ENCODE peak calls at places on chromosomes 6 and 20, in ten cellular contexts. One of them, this sample, is unnamed.

GRCh38 chr6:125749864-125750691 is 646 bp downstream of the HEY2 start:
- DNase-seq in astrocyte: no peak
- DNase-seq in GM23338: peak
- DNase-seq in GM06990: no peak
- DNase-seq in gastrocnemius medialis: no peak
- DNase-seq in bronchial epithelial cell: no peak
- DNase-seq in colonic mucosa: peak
- DNase-seq in SK-N-SH: no peak
- DNase-seq in hepatocyte: no peak
- DNase-seq in cardiac muscle cell: no peak
- DNase-seq in this sample: no peak

GRCh38 chr6:113560908-113561307 is 296.2 kb upstream of the MARCKS start:
- DNase-seq in SK-N-SH: no peak
- DNase-seq in hepatocyte: no peak
- DNase-seq in astrocyte: peak
- DNase-seq in gastrocnemius medialis: no peak
- DNase-seq in bronchial epithelial cell: peak
- DNase-seq in cardiac muscle cell: peak
- DNase-seq in colonic mucosa: no peak
- DNase-seq in GM23338: no peak
- DNase-seq in GM06990: no peak
- DNase-seq in this sample: no peak

GRCh38 chr6:84103029-84103428 is 69.5 kb downstream of the MRAP2 start:
- DNase-seq in gastrocnemius medialis: no peak
- DNase-seq in bronchial epithelial cell: no peak
- DNase-seq in colonic mucosa: no peak
- DNase-seq in cardiac muscle cell: peak
- DNase-seq in GM23338: no peak
- DNase-seq in hepatocyte: no peak
- DNase-seq in GM06990: no peak
- DNase-seq in SK-N-SH: peak
- DNase-seq in astrocyte: peak
- DNase-seq in this sample: no peak

GRCh38 chr6:157268835-157269234 is 54.5 kb downstream of the TMEM242 start:
- DNase-seq in SK-N-SH: no peak
- DNase-seq in GM23338: no peak
- DNase-seq in cardiac muscle cell: no peak
- DNase-seq in colonic mucosa: no peak
- DNase-seq in hepatocyte: no peak
- DNase-seq in gastrocnemius medialis: no peak
- DNase-seq in astrocyte: no peak
- DNase-seq in GM06990: no peak
- DNase-seq in bronchial epithelial cell: no peak
- DNase-seq in this sample: no peak

GRCh38 chr20:39822667-39823066 is 860.5 kb downstream of the DHX35 start:
- DNase-seq in bronchial epithelial cell: peak
- DNase-seq in gastrocnemius medialis: no peak
- DNase-seq in hepatocyte: no peak
- DNase-seq in GM23338: no peak
- DNase-seq in GM06990: no peak
- DNase-seq in colonic mucosa: no peak
- DNase-seq in cardiac muscle cell: peak
- DNase-seq in SK-N-SH: no peak
- DNase-seq in astrocyte: peak
- DNase-seq in this sample: no peak

GRCh38 chr20:33443512-33444239 is at the start of gene SNTA1:
- DNase-seq in GM06990: peak
- DNase-seq in GM23338: peak
- DNase-seq in cardiac muscle cell: peak
- DNase-seq in gastrocnemius medialis: peak
- DNase-seq in colonic mucosa: peak
- DNase-seq in astrocyte: peak
- DNase-seq in bronchial epithelial cell: peak
- DNase-seq in SK-N-SH: peak
- DNase-seq in hepatocyte: peak
- DNase-seq in this sample: no peak

GRCh38 chr6:41638002-41638800 is at the start of gene MDFI:
- DNase-seq in GM06990: no peak
- DNase-seq in hepatocyte: peak
- DNase-seq in cardiac muscle cell: peak
- DNase-seq in SK-N-SH: peak
- DNase-seq in bronchial epithelial cell: no peak
- DNase-seq in GM23338: peak
- DNase-seq in gastrocnemius medialis: no peak
- DNase-seq in colonic mucosa: no peak
- DNase-seq in astrocyte: no peak
- DNase-seq in this sample: no peak

GRCh38 chr6:156865019-156865629 is 87.9 kb downstream of the ARID1B start:
- DNase-seq in GM06990: no peak
- DNase-seq in astrocyte: no peak
- DNase-seq in GM23338: no peak
- DNase-seq in cardiac muscle cell: peak
- DNase-seq in gastrocnemius medialis: no peak
- DNase-seq in bronchial epithelial cell: no peak
- DNase-seq in hepatocyte: no peak
- DNase-seq in colonic mucosa: no peak
- DNase-seq in SK-N-SH: no peak
- DNase-seq in this sample: no peak

GRCh38 chr20:26134606-26135005 is 438.0 kb upstream of the ZNF337 start:
- DNase-seq in gastrocnemius medialis: no peak
- DNase-seq in bronchial epithelial cell: no peak
- DNase-seq in GM23338: no peak
- DNase-seq in GM06990: no peak
- DNase-seq in cardiac muscle cell: no peak
- DNase-seq in SK-N-SH: no peak
- DNase-seq in colonic mucosa: no peak
- DNase-seq in hepatocyte: no peak
- DNase-seq in astrocyte: no peak
- DNase-seq in this sample: no peak

GRCh38 chr6:10993896-10994295 is 50.2 kb downstream of the ELOVL2 start:
- DNase-seq in hepatocyte: no peak
- DNase-seq in gastrocnemius medialis: no peak
- DNase-seq in astrocyte: no peak
- DNase-seq in GM06990: no peak
- DNase-seq in GM23338: no peak
- DNase-seq in bronchial epithelial cell: no peak
- DNase-seq in colonic mucosa: no peak
- DNase-seq in cardiac muscle cell: no peak
- DNase-seq in SK-N-SH: no peak
- DNase-seq in this sample: no peak

GRCh38 chr20:59954718-59955117 is 3.5 kb upstream of the CDH26 start:
- DNase-seq in astrocyte: no peak
- DNase-seq in bronchial epithelial cell: no peak
- DNase-seq in cardiac muscle cell: no peak
- DNase-seq in colonic mucosa: no peak
- DNase-seq in GM23338: no peak
- DNase-seq in hepatocyte: no peak
- DNase-seq in GM06990: no peak
- DNase-seq in gastrocnemius medialis: no peak
- DNase-seq in SK-N-SH: no peak
- DNase-seq in this sample: no peak

GRCh38 chr6:44561062-44561591 is 173.6 kb downstream of the CDC5L start:
- DNase-seq in bronchial epithelial cell: no peak
- DNase-seq in GM06990: no peak
- DNase-seq in SK-N-SH: peak
- DNase-seq in cardiac muscle cell: no peak
- DNase-seq in colonic mucosa: no peak
- DNase-seq in GM23338: peak
- DNase-seq in hepatocyte: no peak
- DNase-seq in astrocyte: no peak
- DNase-seq in gastrocnemius medialis: no peak
- DNase-seq in this sample: no peak

GRCh38 chr20:40743172-40743775 is 54.2 kb upstream of the MAFB start:
- DNase-seq in GM06990: no peak
- DNase-seq in hepatocyte: no peak
- DNase-seq in SK-N-SH: no peak
- DNase-seq in colonic mucosa: no peak
- DNase-seq in astrocyte: no peak
- DNase-seq in bronchial epithelial cell: no peak
- DNase-seq in gastrocnemius medialis: no peak
- DNase-seq in cardiac muscle cell: no peak
- DNase-seq in GM23338: no peak
- DNase-seq in this sample: no peak

GRCh38 chr6:13395272-13396237 is 67.2 kb upstream of the TBC1D7 start:
- DNase-seq in SK-N-SH: peak
- DNase-seq in GM06990: no peak
- DNase-seq in colonic mucosa: peak
- DNase-seq in gastrocnemius medialis: no peak
- DNase-seq in GM23338: no peak
- DNase-seq in hepatocyte: peak
- DNase-seq in bronchial epithelial cell: peak
- DNase-seq in cardiac muscle cell: peak
- DNase-seq in astrocyte: peak
- DNase-seq in this sample: no peak

GRCh38 chr20:41475507-41475906 is 108.9 kb upstream of the EMILIN3 start:
- DNase-seq in cardiac muscle cell: peak
- DNase-seq in gastrocnemius medialis: no peak
- DNase-seq in GM23338: no peak
- DNase-seq in hepatocyte: no peak
- DNase-seq in GM06990: no peak
- DNase-seq in astrocyte: peak
- DNase-seq in colonic mucosa: no peak
- DNase-seq in SK-N-SH: no peak
- DNase-seq in bronchial epithelial cell: no peak
- DNase-seq in this sample: no peak

DNA sequence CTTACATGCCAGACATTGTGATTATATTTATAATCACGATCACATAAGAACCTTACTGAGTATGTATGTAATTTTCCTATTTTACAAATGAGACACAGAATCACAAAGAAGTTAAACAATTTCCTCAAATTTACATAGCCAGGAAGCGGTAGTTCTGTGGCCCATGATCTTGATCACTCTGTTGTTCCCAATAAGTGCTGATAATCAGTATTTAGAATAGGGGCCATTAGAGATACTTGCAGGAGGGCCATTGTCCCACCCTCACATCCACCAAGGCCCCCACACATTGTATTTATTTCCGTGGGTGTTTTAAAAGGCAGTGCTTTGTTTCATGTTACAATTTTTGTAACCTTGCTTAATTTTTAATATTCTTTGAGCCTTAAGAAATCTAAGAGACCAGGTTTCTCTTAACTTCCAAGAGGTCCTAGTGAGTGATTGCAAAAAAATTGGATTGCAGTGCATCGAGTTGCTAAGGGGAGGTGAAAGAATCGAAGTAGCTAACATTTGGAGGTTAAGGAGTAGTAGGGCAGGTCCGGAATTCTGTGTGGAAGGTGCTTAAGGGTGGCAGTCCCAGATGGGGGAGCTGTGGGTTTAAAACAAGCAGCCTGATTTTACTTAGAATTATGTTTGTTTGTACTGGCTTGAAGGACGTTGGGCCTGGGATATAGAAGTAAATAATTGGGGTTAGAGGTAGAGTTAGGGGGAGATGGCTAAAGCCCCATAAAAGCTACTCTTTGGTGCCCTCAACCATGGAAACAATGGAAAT is 339.4 kb downstream of the CDKAL1 start:
- DNase-seq in gastrocnemius medialis: no peak
- DNase-seq in GM23338: peak
- DNase-seq in hepatocyte: no peak
- DNase-seq in colonic mucosa: no peak
- DNase-seq in cardiac muscle cell: peak
- DNase-seq in GM06990: no peak
- DNase-seq in bronchial epithelial cell: no peak
- DNase-seq in astrocyte: no peak
- DNase-seq in SK-N-SH: no peak
- DNase-seq in this sample: no peak
- TF ChIP-seq CTCF in gastrocnemius medialis: no peak
- TF ChIP-seq CTCF in GM23338: peak
- TF ChIP-seq CTCF in hepatocyte: peak
- TF ChIP-seq CTCF in colonic mucosa: no peak
- TF ChIP-seq CTCF in cardiac muscle cell: peak
- TF ChIP-seq CTCF in GM06990: no peak
- TF ChIP-seq CTCF in bronchial epithelial cell: peak
- TF ChIP-seq CTCF in astrocyte: no peak
- TF ChIP-seq CTCF in SK-N-SH: peak
- TF ChIP-seq CTCF in this sample: peak

GRCh38 chr6:149230729-149231434 is 86.6 kb upstream of the TAB2 start:
- DNase-seq in cardiac muscle cell: no peak
- DNase-seq in colonic mucosa: no peak
- DNase-seq in GM06990: no peak
- DNase-seq in gastrocnemius medialis: no peak
- DNase-seq in SK-N-SH: no peak
- DNase-seq in GM23338: no peak
- DNase-seq in hepatocyte: no peak
- DNase-seq in bronchial epithelial cell: no peak
- DNase-seq in astrocyte: no peak
- DNase-seq in this sample: no peak
- H3K4me3 ChIP-seq in cardiac muscle cell: no peak
- H3K4me3 ChIP-seq in colonic mucosa: no peak
- H3K4me3 ChIP-seq in GM06990: no peak
- H3K4me3 ChIP-seq in gastrocnemius medialis: no peak
- H3K4me3 ChIP-seq in SK-N-SH: no peak
- H3K4me3 ChIP-seq in GM23338: no peak
- H3K4me3 ChIP-seq in hepatocyte: no peak
- H3K4me3 ChIP-seq in bronchial epithelial cell: no peak
- H3K4me3 ChIP-seq in astrocyte: no peak
- H3K4me3 ChIP-seq in this sample: no peak

GRCh38 chr6:76351275-76351674 is 278.8 kb upstream of the IMPG1 start:
- DNase-seq in GM23338: peak
- DNase-seq in gastrocnemius medialis: no peak
- DNase-seq in bronchial epithelial cell: peak
- DNase-seq in cardiac muscle cell: peak
- DNase-seq in hepatocyte: peak
- DNase-seq in colonic mucosa: no peak
- DNase-seq in SK-N-SH: no peak
- DNase-seq in astrocyte: no peak
- DNase-seq in GM06990: no peak
- DNase-seq in this sample: no peak
- TF ChIP-seq CTCF in GM23338: peak
- TF ChIP-seq CTCF in gastrocnemius medialis: no peak
- TF ChIP-seq CTCF in bronchial epithelial cell: peak
- TF ChIP-seq CTCF in cardiac muscle cell: no peak
- TF ChIP-seq CTCF in hepatocyte: peak
- TF ChIP-seq CTCF in colonic mucosa: no peak
- TF ChIP-seq CTCF in SK-N-SH: peak
- TF ChIP-seq CTCF in astrocyte: no peak
- TF ChIP-seq CTCF in GM06990: peak
- TF ChIP-seq CTCF in this sample: peak

GRCh38 chr6:163782436-163783003 is 368.0 kb downstream of the QKI start:
- DNase-seq in gastrocnemius medialis: no peak
- DNase-seq in bronchial epithelial cell: no peak
- DNase-seq in colonic mucosa: no peak
- DNase-seq in GM06990: peak
- DNase-seq in GM23338: peak
- DNase-seq in astrocyte: no peak
- DNase-seq in cardiac muscle cell: no peak
- DNase-seq in hepatocyte: no peak
- DNase-seq in SK-N-SH: no peak
- DNase-seq in this sample: no peak

GRCh38 chr6:163790296-163790840 is 375.9 kb downstream of the QKI start:
- DNase-seq in hepatocyte: peak
- DNase-seq in colonic mucosa: no peak
- DNase-seq in cardiac muscle cell: peak
- DNase-seq in GM23338: no peak
- DNase-seq in SK-N-SH: no peak
- DNase-seq in astrocyte: peak
- DNase-seq in bronchial epithelial cell: no peak
- DNase-seq in GM06990: no peak
- DNase-seq in gastrocnemius medialis: no peak
- DNase-seq in this sample: no peak

GRCh38 chr6:163789199-163789810 is 374.8 kb downstream of the QKI start:
- DNase-seq in GM23338: no peak
- DNase-seq in SK-N-SH: no peak
- DNase-seq in gastrocnemius medialis: no peak
- DNase-seq in GM06990: no peak
- DNase-seq in hepatocyte: no peak
- DNase-seq in cardiac muscle cell: no peak
- DNase-seq in astrocyte: no peak
- DNase-seq in colonic mucosa: no peak
- DNase-seq in bronchial epithelial cell: no peak
- DNase-seq in this sample: no peak

GRCh38 chr6:163787001-163787667 is 372.6 kb downstream of the QKI start:
- DNase-seq in GM06990: no peak
- DNase-seq in colonic mucosa: no peak
- DNase-seq in gastrocnemius medialis: no peak
- DNase-seq in GM23338: no peak
- DNase-seq in hepatocyte: no peak
- DNase-seq in SK-N-SH: no peak
- DNase-seq in cardiac muscle cell: no peak
- DNase-seq in bronchial epithelial cell: no peak
- DNase-seq in astrocyte: no peak
- DNase-seq in this sample: no peak
- H3K4me3 ChIP-seq in GM06990: no peak
- H3K4me3 ChIP-seq in colonic mucosa: no peak
- H3K4me3 ChIP-seq in gastrocnemius medialis: no peak
- H3K4me3 ChIP-seq in GM23338: no peak
- H3K4me3 ChIP-seq in hepatocyte: no peak
- H3K4me3 ChIP-seq in SK-N-SH: no peak
- H3K4me3 ChIP-seq in cardiac muscle cell: no peak
- H3K4me3 ChIP-seq in bronchial epithelial cell: no peak
- H3K4me3 ChIP-seq in astrocyte: no peak
- H3K4me3 ChIP-seq in this sample: no peak